ENCODE peak calls at places on chromosomes 7 and 10, in ten cellular contexts. G is aorta; P is cardiac muscle cell; L is dorsolateral prefrontal cortex; W is ovary; Z is heart right ventricle; A is ascending aorta; F is trophoblast cell; B is CD4-positive, CD25-positive, alpha-beta regulatory T cell; Q is HCT116. C is an unnamed sample.

GRCh38 chr7:124059375-124059774 is 26.5 kb upstream of the TMEM229A start:
- DNase-seq in G (no peak), P (no peak), L (no peak), W (no peak), Z (no peak), A (no peak), F (no peak), B (no peak), Q (no peak), C (no peak)

GRCh38 chr7:26857534-26858228 is 6.7 kb downstream of the SKAP2 start:
- DNase-seq in G (peak; percentile 47), P (no peak), L (no peak), W (peak; percentile 44), Z (no peak), A (no peak), F (no peak), B (no peak), Q (no peak), C (no peak)

GRCh38 chr7:55160539-55160938 is 141.7 kb downstream of the EGFR start:
- DNase-seq in G (no peak), P (peak; percentile 74), L (no peak), W (no peak), Z (no peak), A (no peak), F (no peak), B (no peak), Q (no peak), C (no peak)

GRCh38 chr7:81284576-81284975 is 365.7 kb upstream of the SEMA3C start:
- DNase-seq in G (no peak), P (peak; percentile 60), L (no peak), W (no peak), Z (no peak), A (no peak), F (no peak), B (no peak), Q (peak; percentile 27), C (no peak)

GRCh38 chr7:84647797-84648762 is 453.5 kb upstream of the SEMA3A start:
- DNase-seq in G (no peak), P (peak; percentile 80), L (no peak), W (no peak), Z (no peak), A (no peak), F (peak; percentile 1), B (no peak), Q (no peak), C (no peak)

GRCh38 chr10:31359979-31360378 is 41.0 kb downstream of the ZEB1 start:
- DNase-seq in G (no peak), P (no peak), L (no peak), W (no peak), Z (no peak), A (no peak), F (no peak), B (no peak), Q (no peak), C (no peak)

GRCh38 chr10:12943425-12943824 is 58.1 kb downstream of the CCDC3 start:
- DNase-seq in G (no peak), P (no peak), L (no peak), W (no peak), Z (no peak), A (no peak), F (no peak), B (no peak), Q (no peak), C (no peak)

GRCh38 chr10:97882142-97883091 is 32.8 kb downstream of the GOLGA7B start:
- DNase-seq in G (peak; percentile 85), P (peak; percentile 88), L (no peak), W (no peak), Z (no peak), A (peak; percentile 90), F (no peak), B (no peak), Q (peak; percentile 90), C (no peak)

GRCh38 chr10:48390005-48390871 is 83.8 kb downstream of the MAPK8 start:
- DNase-seq in G (no peak), P (no peak), L (no peak), W (no peak), Z (no peak), A (no peak), F (no peak), B (no peak), Q (no peak), C (no peak)

GRCh38 chr10:98212204-98212603 is 55.8 kb downstream of the LOXL4 start:
- DNase-seq in G (no peak), P (no peak), L (no peak), W (no peak), Z (no peak), A (no peak), F (peak; percentile 85), B (no peak), Q (no peak), C (no peak)

GRCh38 chr7:24609059-24609458 is 35.8 kb downstream of the PALS2 start:
- DNase-seq in G (no peak), P (peak; percentile 13), L (no peak), W (no peak), Z (no peak), A (no peak), F (no peak), B (no peak), Q (no peak), C (no peak)

GRCh38 chr7:141563956-141564623 is 12.9 kb downstream of the AGK start:
- DNase-seq in G (no peak), P (no peak), L (no peak), W (no peak), Z (no peak), A (no peak), F (no peak), B (peak; percentile 42), Q (no peak), C (no peak)

GRCh38 chr7:36338256-36338655 is 51.4 kb upstream of the ANLN start:
- DNase-seq in G (no peak), P (no peak), L (no peak), W (no peak), Z (no peak), A (no peak), F (peak; percentile 69), B (no peak), Q (no peak), C (no peak)

GRCh38 chr7:136677456-136678365 is 190.7 kb upstream of the CHRM2 start:
- DNase-seq in G (no peak), P (peak; percentile 63), L (no peak), W (no peak), Z (no peak), A (no peak), F (peak; percentile 43), B (no peak), Q (no peak), C (no peak)

GRCh38 chr7:140873473-140873872 is 51.3 kb downstream of the BRAF start:
- DNase-seq in G (no peak), P (no peak), L (no peak), W (no peak), Z (no peak), A (no peak), F (no peak), B (no peak), Q (no peak), C (no peak)

GRCh38 chr10:119455609-119456434 is 86.7 kb downstream of the RGS10 start:
- DNase-seq in G (no peak), P (no peak), L (no peak), W (no peak), Z (no peak), A (no peak), F (no peak), B (no peak), Q (no peak), C (no peak)
- H3K4me3 ChIP-seq in G (no peak overlapping the region), P (no peak overlapping the region), L (no peak overlapping the region), W (no peak overlapping the region), Z (no peak overlapping the region), A (no peak overlapping the region), F (no peak overlapping the region), B (no peak overlapping the region), Q (no peak overlapping the region), C (no peak overlapping the region)

GRCh38 chr10:4266387-4267083 is 481.5 kb upstream of the KLF6 start:
- DNase-seq in G (no peak), P (peak; percentile 87), L (no peak), W (no peak), Z (no peak), A (no peak), F (no peak), B (no peak), Q (no peak), C (no peak)
- H3K27ac ChIP-seq in G (no peak overlapping the region), P (no peak overlapping the region), L (no peak overlapping the region), W (no peak overlapping the region), Z (no peak overlapping the region), A (no peak overlapping the region), F (no peak overlapping the region), B (no peak overlapping the region), Q (no peak overlapping the region), C (peak overlapping the region; percentile 34)

GRCh38 chr7:6578114-6579084 is 1.1 kb downstream of the ZDHHC4 start:
- DNase-seq in G (no peak), P (peak; percentile 24), L (no peak), W (no peak), Z (no peak), A (no peak), F (peak; percentile 40), B (no peak), Q (no peak), C (no peak)
- H3K4me3 ChIP-seq in G (no peak overlapping the region), P (peak overlapping the region; percentile 50), L (peak overlapping the region; percentile 89), W (peak overlapping the region; percentile 64), Z (peak overlapping the region; percentile 72), A (peak overlapping the region; percentile 69), F (no peak overlapping the region), B (no peak overlapping the region), Q (peak overlapping the region; percentile 87), C (peak overlapping the region; percentile 76)

GRCh38 chr10:89475137-89475536 is 60.3 kb downstream of the SLC16A12 start:
- DNase-seq in G (no peak), P (no peak), L (no peak), W (no peak), Z (no peak), A (no peak), F (no peak), B (no peak), Q (no peak), C (no peak)

GRCh38 chr10:89476676-89477075 is 58.7 kb downstream of the SLC16A12 start:
- DNase-seq in G (no peak), P (peak; percentile 43), L (no peak), W (peak; percentile 61), Z (no peak), A (no peak), F (no peak), B (no peak), Q (no peak), C (no peak)

GRCh38 chr10:89476150-89476549 is 59.2 kb downstream of the SLC16A12 start:
- DNase-seq in G (no peak), P (no peak), L (no peak), W (no peak), Z (no peak), A (no peak), F (no peak), B (no peak), Q (no peak), C (no peak)

GRCh38 chr10:89474452-89474851 is 60.1 kb downstream of the IFIT5 start:
- DNase-seq in G (no peak), P (no peak), L (no peak), W (no peak), Z (no peak), A (no peak), F (no peak), B (no peak), Q (no peak), C (no peak)

DNA sequence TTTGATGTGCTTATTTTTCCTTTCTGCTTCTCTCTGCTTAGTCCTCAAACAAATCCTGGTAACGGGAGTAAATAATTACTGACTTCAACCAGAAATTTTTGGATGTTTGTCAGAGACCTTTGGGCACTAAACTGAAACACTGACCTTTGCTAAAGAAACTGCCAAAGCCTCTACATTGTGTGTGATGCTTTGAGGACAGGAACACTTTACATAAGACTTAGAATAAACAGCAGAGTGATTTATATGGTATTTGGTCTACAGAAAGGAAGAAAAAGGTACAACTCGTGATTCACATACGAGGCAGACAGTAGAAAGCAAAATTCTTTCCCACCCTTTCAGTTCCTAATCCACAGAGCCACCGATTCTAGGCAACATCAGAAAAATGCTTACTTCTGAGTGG is 59.8 kb downstream of the SLC16A12 start:
- DNase-seq in G (no peak), P (no peak), L (no peak), W (no peak), Z (no peak), A (no peak), F (no peak), B (no peak), Q (no peak), C (no peak)
- H3K27ac ChIP-seq in G (no peak overlapping the region), P (peak overlapping the region; percentile 97), L (no peak overlapping the region), W (no peak overlapping the region), Z (peak overlapping the region; percentile 81), A (peak overlapping the region; percentile 35), F (no peak overlapping the region), B (no peak overlapping the region), Q (no peak overlapping the region), C (peak overlapping the region; percentile 83)

C was measured in left ventricle myocardium inferior.